ENCODE peak calls at places on chromosomes 12 and 14, in eight cellular contexts. One of them, this sample, is unnamed.

GRCh38 chr14:99266181-99267178 is 5.5 kb downstream of the BCL11B start:
- DNase-seq in lower lobe of right lung: peak; percentile 79
- DNase-seq in H9: peak; percentile 78
- DNase-seq in Calu3: peak; percentile 84
- DNase-seq in astrocyte of the cerebellum: peak; percentile 52
- DNase-seq in nephron progenitor cell: peak; percentile 88
- DNase-seq in CD8-positive, alpha-beta T cell: peak; percentile 85
- DNase-seq in ovary: peak; percentile 70
- DNase-seq in this sample: no peak

GRCh38 chr14:49692191-49692757 is 646 bp upstream of the KLHDC1 start:
- DNase-seq in lower lobe of right lung: no peak
- DNase-seq in H9: no peak
- DNase-seq in Calu3: no peak
- DNase-seq in astrocyte of the cerebellum: no peak
- DNase-seq in nephron progenitor cell: no peak
- DNase-seq in CD8-positive, alpha-beta T cell: no peak
- DNase-seq in ovary: no peak
- DNase-seq in this sample: no peak

GRCh38 chr12:3275171-3276041 is 198.2 kb downstream of the TSPAN9 start:
- DNase-seq in lower lobe of right lung: peak; percentile 77
- DNase-seq in H9: peak; percentile 86
- DNase-seq in Calu3: peak; percentile 85
- DNase-seq in astrocyte of the cerebellum: peak; percentile 49
- DNase-seq in nephron progenitor cell: peak; percentile 90
- DNase-seq in CD8-positive, alpha-beta T cell: peak; percentile 51
- DNase-seq in ovary: peak; percentile 86
- DNase-seq in this sample: no peak

GRCh38 chr14:87686736-87687135 is 306.2 kb downstream of the GALC start:
- DNase-seq in lower lobe of right lung: no peak
- DNase-seq in H9: no peak
- DNase-seq in Calu3: no peak
- DNase-seq in astrocyte of the cerebellum: no peak
- DNase-seq in nephron progenitor cell: no peak
- DNase-seq in CD8-positive, alpha-beta T cell: no peak
- DNase-seq in ovary: no peak
- DNase-seq in this sample: no peak

GRCh38 chr12:1760566-1761382 is 59.6 kb upstream of the LRTM2 start:
- DNase-seq in lower lobe of right lung: no peak
- DNase-seq in H9: no peak
- DNase-seq in Calu3: peak; percentile 6
- DNase-seq in astrocyte of the cerebellum: no peak
- DNase-seq in nephron progenitor cell: no peak
- DNase-seq in CD8-positive, alpha-beta T cell: no peak
- DNase-seq in ovary: no peak
- DNase-seq in this sample: peak; percentile 82

GRCh38 chr14:99079061-99079727 is 192.8 kb downstream of the BCL11B start:
- DNase-seq in lower lobe of right lung: no peak
- DNase-seq in H9: peak; percentile 12
- DNase-seq in Calu3: no peak
- DNase-seq in astrocyte of the cerebellum: no peak
- DNase-seq in nephron progenitor cell: no peak
- DNase-seq in CD8-positive, alpha-beta T cell: no peak
- DNase-seq in ovary: no peak
- DNase-seq in this sample: no peak

GRCh38 chr12:94980577-94980976 is 22.9 kb downstream of the NDUFA12 start:
- DNase-seq in lower lobe of right lung: no peak
- DNase-seq in H9: no peak
- DNase-seq in Calu3: no peak
- DNase-seq in astrocyte of the cerebellum: no peak
- DNase-seq in nephron progenitor cell: no peak
- DNase-seq in CD8-positive, alpha-beta T cell: no peak
- DNase-seq in ovary: no peak
- DNase-seq in this sample: no peak

GRCh38 chr14:103510311-103511021 is 12.2 kb downstream of the CKB start:
- DNase-seq in lower lobe of right lung: no peak
- DNase-seq in H9: no peak
- DNase-seq in Calu3: no peak
- DNase-seq in astrocyte of the cerebellum: no peak
- DNase-seq in nephron progenitor cell: no peak
- DNase-seq in CD8-positive, alpha-beta T cell: no peak
- DNase-seq in ovary: peak; percentile 17
- DNase-seq in this sample: no peak

GRCh38 chr12:114681149-114681849 is 2.7 kb downstream of the TBX3 start:
- DNase-seq in lower lobe of right lung: no peak
- DNase-seq in H9: peak; percentile 38
- DNase-seq in Calu3: no peak
- DNase-seq in astrocyte of the cerebellum: no peak
- DNase-seq in nephron progenitor cell: no peak
- DNase-seq in CD8-positive, alpha-beta T cell: no peak
- DNase-seq in ovary: peak; percentile 52
- DNase-seq in this sample: no peak

GRCh38 chr14:74176404-74176788 is 62.9 kb upstream of the VSX2 start:
- DNase-seq in lower lobe of right lung: no peak
- DNase-seq in H9: no peak
- DNase-seq in Calu3: no peak
- DNase-seq in astrocyte of the cerebellum: no peak
- DNase-seq in nephron progenitor cell: no peak
- DNase-seq in CD8-positive, alpha-beta T cell: no peak
- DNase-seq in ovary: no peak
- DNase-seq in this sample: no peak

GRCh38 chr12:24728366-24728765 is 220.5 kb downstream of the BCAT1 start:
- DNase-seq in lower lobe of right lung: no peak
- DNase-seq in H9: no peak
- DNase-seq in Calu3: no peak
- DNase-seq in astrocyte of the cerebellum: peak; percentile 29
- DNase-seq in nephron progenitor cell: no peak
- DNase-seq in CD8-positive, alpha-beta T cell: no peak
- DNase-seq in ovary: no peak
- DNase-seq in this sample: no peak

GRCh38 chr12:111227476-111228420 is 141.1 kb downstream of the PHETA1 start:
- DNase-seq in lower lobe of right lung: no peak
- DNase-seq in H9: no peak
- DNase-seq in Calu3: no peak
- DNase-seq in astrocyte of the cerebellum: no peak
- DNase-seq in nephron progenitor cell: no peak
- DNase-seq in CD8-positive, alpha-beta T cell: no peak
- DNase-seq in ovary: no peak
- DNase-seq in this sample: no peak

GRCh38 chr12:107634530-107634929 is 51.1 kb upstream of the PWP1 start:
- DNase-seq in lower lobe of right lung: no peak
- DNase-seq in H9: peak; percentile 79
- DNase-seq in Calu3: no peak
- DNase-seq in astrocyte of the cerebellum: no peak
- DNase-seq in nephron progenitor cell: no peak
- DNase-seq in CD8-positive, alpha-beta T cell: no peak
- DNase-seq in ovary: no peak
- DNase-seq in this sample: no peak

GRCh38 chr14:78278464-78278863 is 108.3 kb downstream of the NRXN3 start:
- DNase-seq in lower lobe of right lung: no peak
- DNase-seq in H9: no peak
- DNase-seq in Calu3: no peak
- DNase-seq in astrocyte of the cerebellum: no peak
- DNase-seq in nephron progenitor cell: no peak
- DNase-seq in CD8-positive, alpha-beta T cell: no peak
- DNase-seq in ovary: no peak
- DNase-seq in this sample: no peak

GRCh38 chr14:53744846-53745245 is 211.8 kb downstream of the BMP4 start:
- DNase-seq in lower lobe of right lung: no peak
- DNase-seq in H9: no peak
- DNase-seq in Calu3: no peak
- DNase-seq in astrocyte of the cerebellum: no peak
- DNase-seq in nephron progenitor cell: no peak
- DNase-seq in CD8-positive, alpha-beta T cell: no peak
- DNase-seq in ovary: no peak
- DNase-seq in this sample: no peak

GRCh38 chr12:86671001-86671400 is 414.8 kb upstream of the MGAT4C start:
- DNase-seq in lower lobe of right lung: no peak
- DNase-seq in H9: no peak
- DNase-seq in Calu3: no peak
- DNase-seq in astrocyte of the cerebellum: no peak
- DNase-seq in nephron progenitor cell: no peak
- DNase-seq in CD8-positive, alpha-beta T cell: no peak
- DNase-seq in ovary: no peak
- DNase-seq in this sample: no peak

GRCh38 chr12:109433618-109434017 is 43.5 kb downstream of the KCTD10 start:
- DNase-seq in lower lobe of right lung: no peak
- DNase-seq in H9: peak; percentile 77
- DNase-seq in Calu3: peak; percentile 24
- DNase-seq in astrocyte of the cerebellum: no peak
- DNase-seq in nephron progenitor cell: peak; percentile 37
- DNase-seq in CD8-positive, alpha-beta T cell: no peak
- DNase-seq in ovary: no peak
- DNase-seq in this sample: no peak

GRCh38 chr14:42490536-42490935 is 883.9 kb downstream of the LRFN5 start:
- DNase-seq in lower lobe of right lung: no peak
- DNase-seq in H9: no peak
- DNase-seq in Calu3: no peak
- DNase-seq in astrocyte of the cerebellum: no peak
- DNase-seq in nephron progenitor cell: no peak
- DNase-seq in CD8-positive, alpha-beta T cell: no peak
- DNase-seq in ovary: no peak
- DNase-seq in this sample: no peak

GRCh38 chr12:98439471-98440164 is 75.8 kb upstream of the TMPO start:
- DNase-seq in lower lobe of right lung: no peak
- DNase-seq in H9: no peak
- DNase-seq in Calu3: no peak
- DNase-seq in astrocyte of the cerebellum: no peak
- DNase-seq in nephron progenitor cell: no peak
- DNase-seq in CD8-positive, alpha-beta T cell: no peak
- DNase-seq in ovary: no peak
- DNase-seq in this sample: no peak

GRCh38 chr12:16384732-16385131 is 37.3 kb downstream of the MGST1 start:
- DNase-seq in lower lobe of right lung: no peak
- DNase-seq in H9: peak; percentile 41
- DNase-seq in Calu3: no peak
- DNase-seq in astrocyte of the cerebellum: no peak
- DNase-seq in nephron progenitor cell: no peak
- DNase-seq in CD8-positive, alpha-beta T cell: no peak
- DNase-seq in ovary: no peak
- DNase-seq in this sample: no peak

GRCh38 chr12:16389594-16389993 is 42.1 kb downstream of the MGST1 start:
- DNase-seq in lower lobe of right lung: no peak
- DNase-seq in H9: no peak
- DNase-seq in Calu3: no peak
- DNase-seq in astrocyte of the cerebellum: no peak
- DNase-seq in nephron progenitor cell: no peak
- DNase-seq in CD8-positive, alpha-beta T cell: no peak
- DNase-seq in ovary: no peak
- DNase-seq in this sample: no peak

GRCh38 chr12:16387919-16388318 is 40.5 kb downstream of the MGST1 start:
- DNase-seq in lower lobe of right lung: no peak
- DNase-seq in H9: no peak
- DNase-seq in Calu3: no peak
- DNase-seq in astrocyte of the cerebellum: no peak
- DNase-seq in nephron progenitor cell: no peak
- DNase-seq in CD8-positive, alpha-beta T cell: no peak
- DNase-seq in ovary: no peak
- DNase-seq in this sample: no peak

GRCh38 chr12:16385779-16386646 is 38.6 kb downstream of the MGST1 start:
- DNase-seq in lower lobe of right lung: no peak
- DNase-seq in H9: peak; percentile 60
- DNase-seq in Calu3: peak; percentile 47
- DNase-seq in astrocyte of the cerebellum: peak; percentile 61
- DNase-seq in nephron progenitor cell: peak; percentile 20
- DNase-seq in CD8-positive, alpha-beta T cell: no peak
- DNase-seq in ovary: no peak
- DNase-seq in this sample: peak; percentile 10
- TF ChIP-seq CTCF in lower lobe of right lung: peak; percentile 54
- TF ChIP-seq CTCF in H9: peak; percentile 60
- TF ChIP-seq CTCF in Calu3: peak; percentile 44
- TF ChIP-seq CTCF in astrocyte of the cerebellum: peak; percentile 58
- TF ChIP-seq CTCF in nephron progenitor cell: peak; percentile 42
- TF ChIP-seq CTCF in CD8-positive, alpha-beta T cell: no peak
- TF ChIP-seq CTCF in ovary: no peak
- TF ChIP-seq CTCF in this sample: peak; percentile 28

GRCh38 chr14:101889366-101889765 is 75.0 kb upstream of the DYNC1H1 start:
- DNase-seq in lower lobe of right lung: no peak
- DNase-seq in H9: no peak
- DNase-seq in Calu3: no peak
- DNase-seq in astrocyte of the cerebellum: no peak
- DNase-seq in nephron progenitor cell: no peak
- DNase-seq in CD8-positive, alpha-beta T cell: no peak
- DNase-seq in ovary: no peak
- DNase-seq in this sample: no peak

GRCh38 chr14:101887219-101887618 is 77.2 kb upstream of the DYNC1H1 start:
- DNase-seq in lower lobe of right lung: no peak
- DNase-seq in H9: no peak
- DNase-seq in Calu3: no peak
- DNase-seq in astrocyte of the cerebellum: no peak
- DNase-seq in nephron progenitor cell: no peak
- DNase-seq in CD8-positive, alpha-beta T cell: no peak
- DNase-seq in ovary: no peak
- DNase-seq in this sample: no peak

GRCh38 chr14:101888182-101888581 is 76.2 kb upstream of the DYNC1H1 start:
- DNase-seq in lower lobe of right lung: no peak
- DNase-seq in H9: no peak
- DNase-seq in Calu3: no peak
- DNase-seq in astrocyte of the cerebellum: no peak
- DNase-seq in nephron progenitor cell: no peak
- DNase-seq in CD8-positive, alpha-beta T cell: no peak
- DNase-seq in ovary: no peak
- DNase-seq in this sample: no peak

GRCh38 chr14:101891471-101891870 is 72.9 kb upstream of the DYNC1H1 start:
- DNase-seq in lower lobe of right lung: no peak
- DNase-seq in H9: no peak
- DNase-seq in Calu3: no peak
- DNase-seq in astrocyte of the cerebellum: no peak
- DNase-seq in nephron progenitor cell: no peak
- DNase-seq in CD8-positive, alpha-beta T cell: no peak
- DNase-seq in ovary: no peak
- DNase-seq in this sample: no peak

GRCh38 chr14:101889898-101890297 is 74.5 kb upstream of the DYNC1H1 start:
- DNase-seq in lower lobe of right lung: no peak
- DNase-seq in H9: no peak
- DNase-seq in Calu3: no peak
- DNase-seq in astrocyte of the cerebellum: no peak
- DNase-seq in nephron progenitor cell: no peak
- DNase-seq in CD8-positive, alpha-beta T cell: no peak
- DNase-seq in ovary: no peak
- DNase-seq in this sample: no peak
- TF ChIP-seq CTCF in lower lobe of right lung: no peak
- TF ChIP-seq CTCF in H9: no peak
- TF ChIP-seq CTCF in Calu3: no peak
- TF ChIP-seq CTCF in astrocyte of the cerebellum: peak; percentile 8
- TF ChIP-seq CTCF in nephron progenitor cell: no peak
- TF ChIP-seq CTCF in CD8-positive, alpha-beta T cell: no peak
- TF ChIP-seq CTCF in ovary: no peak
- TF ChIP-seq CTCF in this sample: no peak

GRCh38 chr12:57893460-57894353 is 47.2 kb upstream of the CTDSP2 start:
- DNase-seq in lower lobe of right lung: peak; percentile 88
- DNase-seq in H9: peak; percentile 61
- DNase-seq in Calu3: peak; percentile 72
- DNase-seq in astrocyte of the cerebellum: peak; percentile 88
- DNase-seq in nephron progenitor cell: peak; percentile 51
- DNase-seq in CD8-positive, alpha-beta T cell: no peak
- DNase-seq in ovary: peak; percentile 97
- DNase-seq in this sample: no peak
- TF ChIP-seq CTCF in lower lobe of right lung: no peak
- TF ChIP-seq CTCF in H9: no peak
- TF ChIP-seq CTCF in Calu3: no peak
- TF ChIP-seq CTCF in astrocyte of the cerebellum: no peak
- TF ChIP-seq CTCF in nephron progenitor cell: no peak
- TF ChIP-seq CTCF in CD8-positive, alpha-beta T cell: no peak
- TF ChIP-seq CTCF in ovary: peak; percentile 8
- TF ChIP-seq CTCF in this sample: no peak

GRCh38 chr12:83823386-83824045 is 1089.1 kb downstream of the SLC6A15 start:
- DNase-seq in lower lobe of right lung: no peak
- DNase-seq in H9: peak; percentile 97
- DNase-seq in Calu3: peak; percentile 66
- DNase-seq in astrocyte of the cerebellum: no peak
- DNase-seq in nephron progenitor cell: peak; percentile 43
- DNase-seq in CD8-positive, alpha-beta T cell: no peak
- DNase-seq in ovary: no peak
- DNase-seq in this sample: no peak
- TF ChIP-seq CTCF in lower lobe of right lung: peak; percentile 17
- TF ChIP-seq CTCF in H9: peak; percentile 78
- TF ChIP-seq CTCF in Calu3: no peak
- TF ChIP-seq CTCF in astrocyte of the cerebellum: no peak
- TF ChIP-seq CTCF in nephron progenitor cell: peak; percentile 41
- TF ChIP-seq CTCF in CD8-positive, alpha-beta T cell: no peak
- TF ChIP-seq CTCF in ovary: no peak
- TF ChIP-seq CTCF in this sample: peak; percentile 39